ENCODE peak calls at places on chromosomes 4 and X, in six cellular contexts. One of them, this sample, is unnamed.

GRCh38 chr4:48781968-48782367 is 1.9 kb upstream of the FRYL start:
- DNase-seq in SK-N-SH: no peak
- DNase-seq in HCT116: no peak
- DNase-seq in SK-N-MC: no peak
- DNase-seq in upper lobe of left lung: no peak
- DNase-seq in HL-60: no peak
- DNase-seq in this sample: no peak

GRCh38 chrX:71103110-71103983 is 3.2 kb downstream of the CXorf65 start:
- DNase-seq in SK-N-SH: peak
- DNase-seq in HCT116: no peak
- DNase-seq in SK-N-MC: no peak
- DNase-seq in upper lobe of left lung: no peak
- DNase-seq in HL-60: no peak
- DNase-seq in this sample: peak

GRCh38 chr4:167715176-167715575 is 377.2 kb upstream of the ANXA10 start:
- DNase-seq in SK-N-SH: no peak
- DNase-seq in HCT116: no peak
- DNase-seq in SK-N-MC: no peak
- DNase-seq in upper lobe of left lung: no peak
- DNase-seq in HL-60: no peak
- DNase-seq in this sample: no peak

GRCh38 chrX:107629533-107629909 is 1.2 kb downstream of the PRPS1 start:
- DNase-seq in SK-N-SH: peak
- DNase-seq in HCT116: no peak
- DNase-seq in SK-N-MC: no peak
- DNase-seq in upper lobe of left lung: no peak
- DNase-seq in HL-60: peak
- DNase-seq in this sample: no peak

GRCh38 chr4:106019771-106020170 is 124.5 kb downstream of the NPNT start:
- DNase-seq in SK-N-SH: no peak
- DNase-seq in HCT116: no peak
- DNase-seq in SK-N-MC: no peak
- DNase-seq in upper lobe of left lung: no peak
- DNase-seq in HL-60: no peak
- DNase-seq in this sample: no peak

GRCh38 chr4:89797117-89797516 is 39.8 kb downstream of the SNCA start:
- DNase-seq in SK-N-SH: no peak
- DNase-seq in HCT116: no peak
- DNase-seq in SK-N-MC: no peak
- DNase-seq in upper lobe of left lung: no peak
- DNase-seq in HL-60: no peak
- DNase-seq in this sample: no peak

GRCh38 chr4:12389604-12390003 is 960.9 kb upstream of the HS3ST1 start:
- DNase-seq in SK-N-SH: no peak
- DNase-seq in HCT116: no peak
- DNase-seq in SK-N-MC: no peak
- DNase-seq in upper lobe of left lung: no peak
- DNase-seq in HL-60: no peak
- DNase-seq in this sample: no peak

GRCh38 chrX:16305187-16305586 is 137.9 kb downstream of the MAGEB17 start:
- DNase-seq in SK-N-SH: no peak
- DNase-seq in HCT116: no peak
- DNase-seq in SK-N-MC: no peak
- DNase-seq in upper lobe of left lung: no peak
- DNase-seq in HL-60: no peak
- DNase-seq in this sample: no peak

GRCh38 chr4:78250500-78250899 is 193.4 kb downstream of the FRAS1 start:
- DNase-seq in SK-N-SH: no peak
- DNase-seq in HCT116: no peak
- DNase-seq in SK-N-MC: no peak
- DNase-seq in upper lobe of left lung: no peak
- DNase-seq in HL-60: no peak
- DNase-seq in this sample: no peak

GRCh38 chrX:10579018-10579752 is 41.2 kb downstream of the MID1 start:
- DNase-seq in SK-N-SH: no peak
- DNase-seq in HCT116: peak
- DNase-seq in SK-N-MC: no peak
- DNase-seq in upper lobe of left lung: no peak
- DNase-seq in HL-60: no peak
- DNase-seq in this sample: no peak

GRCh38 chr4:10458190-10458589 is 964 bp upstream of the ZNF518B start:
- DNase-seq in SK-N-SH: no peak
- DNase-seq in HCT116: no peak
- DNase-seq in SK-N-MC: no peak
- DNase-seq in upper lobe of left lung: peak
- DNase-seq in HL-60: no peak
- DNase-seq in this sample: no peak

GRCh38 chr4:83568057-83568456 is 32.1 kb downstream of the GPAT3 start:
- DNase-seq in SK-N-SH: no peak
- DNase-seq in HCT116: no peak
- DNase-seq in SK-N-MC: no peak
- DNase-seq in upper lobe of left lung: no peak
- DNase-seq in HL-60: peak
- DNase-seq in this sample: no peak

GRCh38 chr4:83572848-83573247 is 36.9 kb downstream of the GPAT3 start:
- DNase-seq in SK-N-SH: no peak
- DNase-seq in HCT116: no peak
- DNase-seq in SK-N-MC: no peak
- DNase-seq in upper lobe of left lung: no peak
- DNase-seq in HL-60: no peak
- DNase-seq in this sample: no peak

GRCh38 chr4:83569429-83569828 is 33.5 kb downstream of the GPAT3 start:
- DNase-seq in SK-N-SH: no peak
- DNase-seq in HCT116: no peak
- DNase-seq in SK-N-MC: no peak
- DNase-seq in upper lobe of left lung: no peak
- DNase-seq in HL-60: no peak
- DNase-seq in this sample: no peak

DNA sequence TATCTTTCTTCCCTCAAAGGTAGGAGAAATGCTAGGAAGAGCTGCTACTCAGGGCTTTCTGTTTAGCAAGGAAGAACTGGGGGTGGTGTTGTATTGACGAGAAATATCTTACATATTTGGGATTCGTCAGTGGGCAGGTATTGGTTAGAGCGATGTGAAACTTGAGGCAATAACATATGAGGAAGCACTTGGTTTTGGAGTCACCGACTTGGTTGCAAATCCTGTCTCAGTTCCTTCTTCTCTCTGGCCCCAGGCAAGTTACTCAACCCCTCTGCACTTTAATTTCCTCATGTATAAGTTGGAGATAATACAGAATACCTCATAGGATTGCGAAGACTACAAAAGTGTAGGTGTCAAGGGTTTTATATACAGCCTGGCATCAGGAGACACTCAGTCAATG is 34.1 kb downstream of the GPAT3 start:
- DNase-seq in SK-N-SH: no peak
- DNase-seq in HCT116: no peak
- DNase-seq in SK-N-MC: no peak
- DNase-seq in upper lobe of left lung: no peak
- DNase-seq in HL-60: peak
- DNase-seq in this sample: no peak
- H3K4me3 ChIP-seq in SK-N-SH: no peak
- H3K4me3 ChIP-seq in HCT116: no peak
- H3K4me3 ChIP-seq in SK-N-MC: no peak
- H3K4me3 ChIP-seq in upper lobe of left lung: no peak
- H3K4me3 ChIP-seq in HL-60: no peak
- H3K4me3 ChIP-seq in this sample: no peak

GRCh38 chrX:82230013-82230412 is 1028.1 kb downstream of the SH3BGRL start:
- DNase-seq in SK-N-SH: no peak
- DNase-seq in HCT116: no peak
- DNase-seq in SK-N-MC: no peak
- DNase-seq in upper lobe of left lung: no peak
- DNase-seq in HL-60: no peak
- DNase-seq in this sample: no peak

GRCh38 chrX:82237328-82237727 is 1035.4 kb downstream of the SH3BGRL start:
- DNase-seq in SK-N-SH: no peak
- DNase-seq in HCT116: no peak
- DNase-seq in SK-N-MC: no peak
- DNase-seq in upper lobe of left lung: no peak
- DNase-seq in HL-60: no peak
- DNase-seq in this sample: no peak

GRCh38 chrX:82232679-82233078 is 1030.8 kb downstream of the SH3BGRL start:
- DNase-seq in SK-N-SH: no peak
- DNase-seq in HCT116: no peak
- DNase-seq in SK-N-MC: no peak
- DNase-seq in upper lobe of left lung: no peak
- DNase-seq in HL-60: no peak
- DNase-seq in this sample: no peak
- TF ChIP-seq POLR2AphosphoS5 in SK-N-SH: no peak
- TF ChIP-seq POLR2AphosphoS5 in HCT116: no peak
- TF ChIP-seq POLR2AphosphoS5 in SK-N-MC: no peak
- TF ChIP-seq POLR2AphosphoS5 in upper lobe of left lung: no peak
- TF ChIP-seq POLR2AphosphoS5 in HL-60: no peak
- TF ChIP-seq POLR2AphosphoS5 in this sample: no peak

GRCh38 chr4:21304061-21304541 is 603.8 kb downstream of the PACRGL start:
- DNase-seq in SK-N-SH: peak
- DNase-seq in HCT116: no peak
- DNase-seq in SK-N-MC: no peak
- DNase-seq in upper lobe of left lung: peak
- DNase-seq in HL-60: no peak
- DNase-seq in this sample: peak
- H3K4me3 ChIP-seq in SK-N-SH: no peak
- H3K4me3 ChIP-seq in HCT116: no peak
- H3K4me3 ChIP-seq in SK-N-MC: no peak
- H3K4me3 ChIP-seq in upper lobe of left lung: no peak
- H3K4me3 ChIP-seq in HL-60: no peak
- H3K4me3 ChIP-seq in this sample: peak

DNA sequence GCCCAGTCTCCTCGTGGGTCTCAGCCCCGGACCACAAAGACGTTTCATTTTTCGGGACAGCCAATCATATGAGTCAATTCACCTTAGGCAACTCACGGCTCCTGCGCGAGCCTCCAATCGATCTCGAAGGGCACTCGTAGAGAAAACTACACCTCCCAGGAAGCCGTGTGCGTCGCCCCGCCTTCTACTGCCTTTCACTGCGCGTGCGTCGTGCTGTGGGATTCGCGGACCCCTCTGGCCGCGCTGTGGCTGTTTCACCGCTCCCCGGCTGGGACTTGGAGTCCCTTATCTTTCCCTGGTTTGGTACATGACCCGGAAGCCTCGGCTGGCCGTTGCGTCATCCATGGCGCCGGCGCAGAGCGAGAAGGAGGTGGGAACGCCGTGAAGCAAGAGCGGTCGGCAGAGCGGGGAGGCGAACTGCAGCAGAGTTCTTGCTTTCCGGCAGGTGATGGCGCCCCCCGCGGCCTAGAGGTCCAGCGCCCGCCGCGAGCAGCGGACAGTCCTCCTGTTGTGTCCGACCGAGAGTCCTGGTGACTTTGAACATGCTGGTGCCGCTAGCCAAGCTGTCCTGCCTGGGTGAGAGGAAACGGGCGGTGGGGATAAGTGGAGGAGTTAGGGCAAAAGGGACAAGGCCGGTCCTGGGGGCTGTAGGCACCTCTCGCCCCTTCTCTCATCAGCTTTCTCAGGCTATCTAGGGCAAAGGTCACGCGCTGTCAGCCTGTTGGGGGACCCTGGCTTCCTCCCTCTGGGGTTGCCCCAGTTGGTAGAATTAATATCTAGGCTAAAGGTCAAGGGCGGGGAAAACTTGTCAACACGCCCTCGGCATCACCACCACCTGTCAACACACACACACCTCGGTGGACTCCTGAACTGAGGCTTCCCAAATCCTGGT is at the start of gene ETFDH:
- DNase-seq in SK-N-SH: peak
- DNase-seq in HCT116: peak
- DNase-seq in SK-N-MC: peak
- DNase-seq in upper lobe of left lung: peak
- DNase-seq in HL-60: peak
- DNase-seq in this sample: peak
- TF ChIP-seq POLR2AphosphoS5 in SK-N-SH: no peak
- TF ChIP-seq POLR2AphosphoS5 in HCT116: no peak
- TF ChIP-seq POLR2AphosphoS5 in SK-N-MC: peak
- TF ChIP-seq POLR2AphosphoS5 in upper lobe of left lung: peak
- TF ChIP-seq POLR2AphosphoS5 in HL-60: peak
- TF ChIP-seq POLR2AphosphoS5 in this sample: peak